ENCODE peak calls at places on chromosomes 6 and 20, in five cellular contexts. One of them, this sample, is unnamed.

GRCh38 chr20:45685896-45686295 is 15.9 kb upstream of the WFDC11 start:
- DNase-seq in lower leg skin: no peak
- DNase-seq in CD8-positive, alpha-beta T cell: no peak
- DNase-seq in body of pancreas: no peak
- DNase-seq in CD8-positive, alpha-beta memory T cell: no peak
- DNase-seq in this sample: no peak

GRCh38 chr6:81865712-81866111 is 113.2 kb upstream of the TENT5A start:
- DNase-seq in lower leg skin: no peak
- DNase-seq in CD8-positive, alpha-beta T cell: no peak
- DNase-seq in CD8-positive, alpha-beta memory T cell: no peak
- DNase-seq in body of pancreas: no peak
- DNase-seq in this sample: no peak

GRCh38 chr6:830667-831327 is 137.9 kb upstream of the EXOC2 start:
- DNase-seq in lower leg skin: no peak
- DNase-seq in body of pancreas: no peak
- DNase-seq in CD8-positive, alpha-beta memory T cell: no peak
- DNase-seq in CD8-positive, alpha-beta T cell: no peak
- DNase-seq in this sample: no peak

GRCh38 chr20:37315293-37316110 is 26.0 kb downstream of the MANBAL start:
- DNase-seq in lower leg skin: peak
- DNase-seq in CD8-positive, alpha-beta T cell: no peak
- DNase-seq in CD8-positive, alpha-beta memory T cell: no peak
- DNase-seq in body of pancreas: no peak
- DNase-seq in this sample: no peak

GRCh38 chr6:154358019-154358545 is 1.5 kb upstream of the IPCEF1 start:
- DNase-seq in CD8-positive, alpha-beta T cell: no peak
- DNase-seq in lower leg skin: no peak
- DNase-seq in body of pancreas: no peak
- DNase-seq in CD8-positive, alpha-beta memory T cell: no peak
- DNase-seq in this sample: no peak

GRCh38 chr20:4813076-4813838 is 91.5 kb downstream of the PRND start:
- DNase-seq in body of pancreas: peak
- DNase-seq in lower leg skin: no peak
- DNase-seq in CD8-positive, alpha-beta memory T cell: peak
- DNase-seq in CD8-positive, alpha-beta T cell: peak
- DNase-seq in this sample: no peak

GRCh38 chr6:169386431-169387057 is 132.9 kb upstream of the THBS2 start:
- DNase-seq in lower leg skin: no peak
- DNase-seq in body of pancreas: no peak
- DNase-seq in CD8-positive, alpha-beta memory T cell: no peak
- DNase-seq in CD8-positive, alpha-beta T cell: no peak
- DNase-seq in this sample: no peak

GRCh38 chr6:82608777-82609176 is 245.2 kb downstream of the TPBG start:
- DNase-seq in lower leg skin: no peak
- DNase-seq in CD8-positive, alpha-beta memory T cell: no peak
- DNase-seq in body of pancreas: no peak
- DNase-seq in CD8-positive, alpha-beta T cell: no peak
- DNase-seq in this sample: no peak

GRCh38 chr6:70838907-70839285 is 118.0 kb downstream of the B3GAT2 start:
- DNase-seq in CD8-positive, alpha-beta T cell: no peak
- DNase-seq in lower leg skin: no peak
- DNase-seq in body of pancreas: no peak
- DNase-seq in CD8-positive, alpha-beta memory T cell: no peak
- DNase-seq in this sample: no peak

GRCh38 chr20:12068146-12068545 is 150.5 kb downstream of the BTBD3 start:
- DNase-seq in body of pancreas: no peak
- DNase-seq in lower leg skin: no peak
- DNase-seq in CD8-positive, alpha-beta memory T cell: no peak
- DNase-seq in CD8-positive, alpha-beta T cell: no peak
- DNase-seq in this sample: no peak

GRCh38 chr20:4896119-4896700 is 105.1 kb downstream of the SLC23A2 start:
- DNase-seq in lower leg skin: no peak
- DNase-seq in body of pancreas: no peak
- DNase-seq in CD8-positive, alpha-beta memory T cell: no peak
- DNase-seq in CD8-positive, alpha-beta T cell: peak
- DNase-seq in this sample: no peak

GRCh38 chr20:63598479-63599395 is 24.7 kb upstream of the HELZ2 start:
- DNase-seq in CD8-positive, alpha-beta T cell: no peak
- DNase-seq in lower leg skin: no peak
- DNase-seq in CD8-positive, alpha-beta memory T cell: no peak
- DNase-seq in body of pancreas: no peak
- DNase-seq in this sample: no peak

GRCh38 chr6:170234419-170234818 is 56.5 kb downstream of the DLL1 start:
- DNase-seq in lower leg skin: no peak
- DNase-seq in body of pancreas: no peak
- DNase-seq in CD8-positive, alpha-beta T cell: no peak
- DNase-seq in CD8-positive, alpha-beta memory T cell: no peak
- DNase-seq in this sample: no peak

DNA sequence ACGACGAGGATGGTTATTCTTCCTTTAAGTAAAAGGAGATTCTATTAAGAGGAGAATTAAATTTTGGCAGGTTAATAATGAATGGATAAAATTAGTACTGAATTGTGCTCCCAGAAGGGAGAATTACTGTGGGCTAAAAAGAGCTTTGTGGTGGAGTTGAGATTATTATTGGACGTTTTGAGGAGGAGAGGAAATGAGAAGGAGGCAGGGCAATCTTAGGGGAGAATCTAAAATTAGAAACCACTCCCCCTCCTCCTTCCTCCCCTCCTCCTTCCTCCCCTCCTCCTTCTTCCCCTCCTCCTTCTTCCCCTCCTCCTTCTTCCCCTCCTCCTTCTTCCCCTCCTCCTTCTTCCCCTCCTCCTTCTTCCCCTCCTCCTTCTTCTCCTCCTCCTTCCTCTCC is 331.8 kb downstream of the PRL start:
- DNase-seq in body of pancreas: no peak
- DNase-seq in CD8-positive, alpha-beta T cell: no peak
- DNase-seq in CD8-positive, alpha-beta memory T cell: no peak
- DNase-seq in lower leg skin: no peak
- DNase-seq in this sample: no peak
- H3K4me3 ChIP-seq in body of pancreas: no peak
- H3K4me3 ChIP-seq in CD8-positive, alpha-beta T cell: no peak
- H3K4me3 ChIP-seq in CD8-positive, alpha-beta memory T cell: no peak
- H3K4me3 ChIP-seq in lower leg skin: no peak
- H3K4me3 ChIP-seq in this sample: no peak

DNA sequence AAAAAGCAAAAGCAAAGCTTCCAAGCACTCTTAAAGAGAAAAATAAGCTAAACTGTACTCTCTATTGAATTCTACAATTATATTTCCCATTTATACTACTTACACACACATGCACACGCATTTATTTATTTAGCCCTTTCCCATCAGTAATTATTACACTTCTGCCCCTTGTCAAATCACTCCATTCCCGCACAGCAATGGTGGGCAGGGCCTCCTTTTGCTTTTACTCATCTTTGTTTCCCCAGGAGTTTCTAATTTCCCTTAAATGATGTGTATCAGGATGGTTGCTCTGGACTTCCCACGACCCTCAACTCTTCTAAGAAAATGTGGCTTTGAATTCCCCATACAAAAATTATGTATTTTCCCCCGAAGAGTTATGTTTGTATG is 19.9 kb downstream of the PXT1 start:
- DNase-seq in body of pancreas: no peak
- DNase-seq in CD8-positive, alpha-beta T cell: no peak
- DNase-seq in CD8-positive, alpha-beta memory T cell: no peak
- DNase-seq in lower leg skin: no peak
- DNase-seq in this sample: no peak
- H3K4me3 ChIP-seq in body of pancreas: no peak
- H3K4me3 ChIP-seq in CD8-positive, alpha-beta T cell: peak
- H3K4me3 ChIP-seq in CD8-positive, alpha-beta memory T cell: peak
- H3K4me3 ChIP-seq in lower leg skin: peak
- H3K4me3 ChIP-seq in this sample: peak

GRCh38 chr6:160882019-160882418 is 109.5 kb upstream of the MAP3K4 start:
- DNase-seq in body of pancreas: no peak
- DNase-seq in lower leg skin: no peak
- DNase-seq in CD8-positive, alpha-beta memory T cell: no peak
- DNase-seq in CD8-positive, alpha-beta T cell: no peak
- DNase-seq in this sample: no peak

GRCh38 chr6:160882741-160883340 is 108.7 kb upstream of the MAP3K4 start:
- DNase-seq in body of pancreas: no peak
- DNase-seq in CD8-positive, alpha-beta T cell: no peak
- DNase-seq in lower leg skin: no peak
- DNase-seq in CD8-positive, alpha-beta memory T cell: no peak
- DNase-seq in this sample: no peak

GRCh38 chr6:160881409-160881808 is 110.2 kb upstream of the MAP3K4 start:
- DNase-seq in lower leg skin: no peak
- DNase-seq in CD8-positive, alpha-beta memory T cell: no peak
- DNase-seq in body of pancreas: no peak
- DNase-seq in CD8-positive, alpha-beta T cell: no peak
- DNase-seq in this sample: no peak

GRCh38 chr6:160883999-160884398 is 107.6 kb upstream of the MAP3K4 start:
- DNase-seq in CD8-positive, alpha-beta T cell: no peak
- DNase-seq in CD8-positive, alpha-beta memory T cell: no peak
- DNase-seq in body of pancreas: no peak
- DNase-seq in lower leg skin: no peak
- DNase-seq in this sample: no peak

GRCh38 chr6:160883560-160883959 is 108.0 kb upstream of the MAP3K4 start:
- DNase-seq in body of pancreas: no peak
- DNase-seq in lower leg skin: no peak
- DNase-seq in CD8-positive, alpha-beta T cell: no peak
- DNase-seq in CD8-positive, alpha-beta memory T cell: no peak
- DNase-seq in this sample: no peak
- H3K4me3 ChIP-seq in body of pancreas: no peak
- H3K4me3 ChIP-seq in lower leg skin: no peak
- H3K4me3 ChIP-seq in CD8-positive, alpha-beta T cell: no peak
- H3K4me3 ChIP-seq in CD8-positive, alpha-beta memory T cell: no peak
- H3K4me3 ChIP-seq in this sample: no peak

DNA sequence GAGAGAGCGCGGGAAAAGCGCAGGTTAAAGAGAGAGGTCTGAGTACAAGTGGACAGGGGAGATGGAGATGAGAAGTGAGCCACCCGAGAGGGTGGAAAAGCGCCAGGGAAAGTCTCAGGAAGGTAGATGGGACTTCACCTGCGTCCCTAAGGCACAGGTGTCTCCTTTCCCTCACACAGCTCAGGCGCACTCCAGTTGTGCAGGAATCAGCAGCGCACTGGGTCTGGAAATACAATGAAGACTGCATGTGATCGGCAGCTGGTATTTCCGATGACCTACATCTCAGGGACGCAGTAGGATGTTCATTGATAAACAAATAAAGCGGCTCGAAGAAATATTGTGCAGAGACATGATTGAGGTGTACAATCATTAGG is 432 bp upstream of the KHDRBS2 start:
- DNase-seq in body of pancreas: peak
- DNase-seq in CD8-positive, alpha-beta memory T cell: no peak
- DNase-seq in CD8-positive, alpha-beta T cell: no peak
- DNase-seq in lower leg skin: no peak
- DNase-seq in this sample: no peak
- H3K4me3 ChIP-seq in body of pancreas: no peak
- H3K4me3 ChIP-seq in CD8-positive, alpha-beta memory T cell: no peak
- H3K4me3 ChIP-seq in CD8-positive, alpha-beta T cell: no peak
- H3K4me3 ChIP-seq in lower leg skin: no peak
- H3K4me3 ChIP-seq in this sample: no peak

GRCh38 chr6:16337280-16337975 is 99.0 kb downstream of the GMPR start:
- DNase-seq in body of pancreas: peak
- DNase-seq in CD8-positive, alpha-beta memory T cell: no peak
- DNase-seq in CD8-positive, alpha-beta T cell: no peak
- DNase-seq in lower leg skin: peak
- DNase-seq in this sample: no peak
- H3K4me3 ChIP-seq in body of pancreas: no peak
- H3K4me3 ChIP-seq in CD8-positive, alpha-beta memory T cell: no peak
- H3K4me3 ChIP-seq in CD8-positive, alpha-beta T cell: no peak
- H3K4me3 ChIP-seq in lower leg skin: no peak
- H3K4me3 ChIP-seq in this sample: no peak

DNA sequence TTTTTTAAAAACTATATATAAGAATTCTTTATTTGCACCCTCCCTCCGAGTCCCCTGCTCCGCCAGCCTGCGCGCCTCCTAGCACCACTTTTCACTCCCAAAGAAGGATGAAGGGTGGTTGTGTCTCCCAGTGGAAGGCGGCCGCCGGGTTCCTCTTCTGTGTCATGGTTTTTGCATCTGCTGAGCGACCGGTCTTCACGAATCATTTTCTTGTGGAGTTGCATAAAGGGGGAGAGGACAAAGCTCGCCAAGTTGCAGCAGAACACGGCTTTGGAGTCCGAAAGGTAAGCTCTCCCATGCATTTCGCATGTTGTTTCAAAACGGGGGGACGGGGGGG is 327 bp downstream of the PCSK2 start:
- DNase-seq in CD8-positive, alpha-beta memory T cell: no peak
- DNase-seq in CD8-positive, alpha-beta T cell: no peak
- DNase-seq in body of pancreas: no peak
- DNase-seq in lower leg skin: no peak
- DNase-seq in this sample: no peak
- H3K4me3 ChIP-seq in CD8-positive, alpha-beta memory T cell: no peak
- H3K4me3 ChIP-seq in CD8-positive, alpha-beta T cell: no peak
- H3K4me3 ChIP-seq in body of pancreas: no peak
- H3K4me3 ChIP-seq in lower leg skin: no peak
- H3K4me3 ChIP-seq in this sample: no peak